ENCODE peak calls at places on chromosomes 7 and 10, in four cellular contexts. One of them, this sample, is unnamed.

GRCh38 chr7:45684910-45685618 is 110.9 kb downstream of the ADCY1 start:
- DNase-seq in IMR-90: no peak
- DNase-seq in H9: no peak
- DNase-seq in H1: no peak
- DNase-seq in this sample: no peak

GRCh38 chr10:35921866-35922265 is 279.8 kb upstream of the FZD8 start:
- DNase-seq in IMR-90: no peak
- DNase-seq in H9: no peak
- DNase-seq in H1: no peak
- DNase-seq in this sample: no peak

GRCh38 chr7:50685445-50686070 is 97.1 kb downstream of the GRB10 start:
- DNase-seq in IMR-90: no peak
- DNase-seq in H9: no peak
- DNase-seq in H1: no peak
- DNase-seq in this sample: no peak

GRCh38 chr7:157521061-157521731 is 184.4 kb downstream of the DNAJB6 start:
- DNase-seq in IMR-90: no peak
- DNase-seq in H9: peak; percentile 24
- DNase-seq in H1: no peak
- DNase-seq in this sample: no peak

GRCh38 chr10:110437761-110438341 is 59.9 kb upstream of the DUSP5 start:
- DNase-seq in IMR-90: no peak
- DNase-seq in H9: no peak
- DNase-seq in H1: no peak
- DNase-seq in this sample: no peak

GRCh38 chr7:151057989-151058765 is 480 bp upstream of the CDK5 start:
- DNase-seq in IMR-90: peak; percentile 100
- DNase-seq in H9: peak; percentile 100
- DNase-seq in H1: peak; percentile 99
- DNase-seq in this sample: peak; percentile 100

GRCh38 chr7:82044497-82045080 is 274.7 kb upstream of the HGF start:
- DNase-seq in IMR-90: peak; percentile 58
- DNase-seq in H9: no peak
- DNase-seq in H1: no peak
- DNase-seq in this sample: peak; percentile 38

GRCh38 chr10:125209591-125210373 is 49.4 kb upstream of the CTBP2 start:
- DNase-seq in IMR-90: peak; percentile 30
- DNase-seq in H9: no peak
- DNase-seq in H1: no peak
- DNase-seq in this sample: no peak

GRCh38 chr7:48171190-48171589 is at the start of gene ABCA13:
- DNase-seq in IMR-90: peak; percentile 43
- DNase-seq in H9: no peak
- DNase-seq in H1: no peak
- DNase-seq in this sample: no peak

GRCh38 chr10:102152545-102152890 is 329 bp downstream of the NOLC1 start:
- DNase-seq in IMR-90: peak; percentile 14
- DNase-seq in H9: no peak
- DNase-seq in H1: no peak
- DNase-seq in this sample: no peak

GRCh38 chr7:93115796-93116195 is 2.0 kb downstream of the SAMD9 start:
- DNase-seq in IMR-90: peak; percentile 75
- DNase-seq in H9: no peak
- DNase-seq in H1: no peak
- DNase-seq in this sample: no peak

GRCh38 chr10:27446091-27446918 is 57.8 kb upstream of the RAB18 start:
- DNase-seq in IMR-90: peak; percentile 47
- DNase-seq in H9: no peak
- DNase-seq in H1: no peak
- DNase-seq in this sample: peak; percentile 31

GRCh38 chr7:88115258-88116195 is 104.3 kb downstream of the SRI start:
- DNase-seq in IMR-90: no peak
- DNase-seq in H9: no peak
- DNase-seq in H1: no peak
- DNase-seq in this sample: no peak

GRCh38 chr10:22437620-22438588 is 92.6 kb downstream of the SPAG6 start:
- DNase-seq in IMR-90: peak; percentile 19
- DNase-seq in H9: no peak
- DNase-seq in H1: no peak
- DNase-seq in this sample: no peak

GRCh38 chr10:88586462-88586861 is at the start of gene LIPJ:
- DNase-seq in IMR-90: no peak
- DNase-seq in H9: no peak
- DNase-seq in H1: no peak
- DNase-seq in this sample: no peak

GRCh38 chr10:88582411-88582805 is 710 bp downstream of the RNLS start:
- DNase-seq in IMR-90: no peak
- DNase-seq in H9: no peak
- DNase-seq in H1: no peak
- DNase-seq in this sample: no peak

GRCh38 chr10:88582806-88583583 is at the start of gene RNLS:
- DNase-seq in IMR-90: peak; percentile 15
- DNase-seq in H9: peak; percentile 75
- DNase-seq in H1: peak; percentile 33
- DNase-seq in this sample: peak; percentile 78

GRCh38 chr10:88583584-88583957 is 453 bp upstream of the RNLS start:
- DNase-seq in IMR-90: no peak
- DNase-seq in H9: no peak
- DNase-seq in H1: no peak
- DNase-seq in this sample: no peak
- H4K8ac ChIP-seq in IMR-90: peak overlapping the region; percentile 97
- H4K8ac ChIP-seq in H9: no peak overlapping the region
- H4K8ac ChIP-seq in H1: no peak overlapping the region
- H4K8ac ChIP-seq in this sample: peak overlapping the region; percentile 41

GRCh38 chr10:113029055-113029440 is 79.0 kb downstream of the TCF7L2 start:
- DNase-seq in IMR-90: no peak
- DNase-seq in H9: no peak
- DNase-seq in H1: no peak
- DNase-seq in this sample: no peak
- H3K56ac ChIP-seq in IMR-90: no peak overlapping the region
- H3K56ac ChIP-seq in H9: no peak overlapping the region
- H3K56ac ChIP-seq in H1: no peak overlapping the region
- H3K56ac ChIP-seq in this sample: no peak overlapping the region

GRCh38 chr7:4642468-4643203 is 39.5 kb upstream of the FOXK1 start:
- DNase-seq in IMR-90: no peak
- DNase-seq in H9: no peak
- DNase-seq in H1: no peak
- DNase-seq in this sample: no peak
- H4K8ac ChIP-seq in IMR-90: peak overlapping the region; percentile 100
- H4K8ac ChIP-seq in H9: no peak overlapping the region
- H4K8ac ChIP-seq in H1: peak overlapping the region; percentile 96
- H4K8ac ChIP-seq in this sample: no peak overlapping the region

GRCh38 chr7:111091623-111092370 is 870 bp downstream of the LRRN3 start:
- DNase-seq in IMR-90: no peak
- DNase-seq in H9: no peak
- DNase-seq in H1: no peak
- DNase-seq in this sample: peak; percentile 40
- H3K56ac ChIP-seq in IMR-90: peak overlapping the region; percentile 18
- H3K56ac ChIP-seq in H9: no peak overlapping the region
- H3K56ac ChIP-seq in H1: no peak overlapping the region
- H3K56ac ChIP-seq in this sample: no peak overlapping the region

DNA sequence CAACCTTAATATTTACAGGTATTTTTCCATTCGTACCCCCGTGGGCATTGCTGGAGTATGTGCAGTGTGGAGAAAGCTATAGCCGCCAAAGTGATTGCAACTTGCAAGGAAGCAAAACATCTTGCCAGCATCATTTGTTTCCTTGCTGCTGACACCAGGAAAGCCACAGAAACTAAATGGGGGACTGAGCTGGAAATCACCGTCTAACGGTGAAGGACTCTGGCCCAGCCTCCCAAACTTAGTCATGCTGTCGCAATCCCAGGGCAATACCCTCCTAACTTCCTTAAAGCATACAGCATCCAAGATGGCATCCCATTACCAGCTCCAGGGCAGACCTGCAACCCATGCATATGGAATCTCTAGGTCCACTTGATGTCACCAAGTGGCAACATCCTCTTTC is 8.5 kb downstream of the CALN1 start:
- DNase-seq in IMR-90: no peak
- DNase-seq in H9: no peak
- DNase-seq in H1: no peak
- DNase-seq in this sample: no peak
- H4K8ac ChIP-seq in IMR-90: no peak overlapping the region
- H4K8ac ChIP-seq in H9: no peak overlapping the region
- H4K8ac ChIP-seq in H1: no peak overlapping the region
- H4K8ac ChIP-seq in this sample: no peak overlapping the region

GRCh38 chr10:50586740-50587088 is 37.0 kb downstream of the SGMS1 start:
- DNase-seq in IMR-90: no peak
- DNase-seq in H9: no peak
- DNase-seq in H1: no peak
- DNase-seq in this sample: no peak
- H3K56ac ChIP-seq in IMR-90: no peak overlapping the region
- H3K56ac ChIP-seq in H9: no peak overlapping the region
- H3K56ac ChIP-seq in H1: no peak overlapping the region
- H3K56ac ChIP-seq in this sample: no peak overlapping the region

GRCh38 chr7:23474829-23475578 is 4.7 kb upstream of the IGF2BP3 start:
- DNase-seq in IMR-90: no peak
- DNase-seq in H9: no peak
- DNase-seq in H1: no peak
- DNase-seq in this sample: no peak

GRCh38 chr7:23473848-23474097 is 3.5 kb upstream of the IGF2BP3 start:
- DNase-seq in IMR-90: no peak
- DNase-seq in H9: no peak
- DNase-seq in H1: no peak
- DNase-seq in this sample: peak; percentile 71

GRCh38 chr7:23475579-23475844 is 5.2 kb upstream of the IGF2BP3 start:
- DNase-seq in IMR-90: no peak
- DNase-seq in H9: no peak
- DNase-seq in H1: no peak
- DNase-seq in this sample: no peak

GRCh38 chr7:23472974-23473847 is 2.9 kb upstream of the IGF2BP3 start:
- DNase-seq in IMR-90: no peak
- DNase-seq in H9: no peak
- DNase-seq in H1: no peak
- DNase-seq in this sample: no peak

GRCh38 chr7:23474098-23474828 is 4.0 kb upstream of the IGF2BP3 start:
- DNase-seq in IMR-90: peak; percentile 95
- DNase-seq in H9: peak; percentile 98
- DNase-seq in H1: peak; percentile 94
- DNase-seq in this sample: peak; percentile 100
- H4K8ac ChIP-seq in IMR-90: peak overlapping the region; percentile 75
- H4K8ac ChIP-seq in H9: no peak overlapping the region
- H4K8ac ChIP-seq in H1: peak overlapping the region; percentile 100
- H4K8ac ChIP-seq in this sample: peak overlapping the region; percentile 3

GRCh38 chr7:142523821-142524460 is 225.3 kb upstream of the PRSS1 start:
- DNase-seq in IMR-90: no peak
- DNase-seq in H9: no peak
- DNase-seq in H1: no peak
- DNase-seq in this sample: no peak
- H3K56ac ChIP-seq in IMR-90: no peak overlapping the region
- H3K56ac ChIP-seq in H9: no peak overlapping the region
- H3K56ac ChIP-seq in H1: no peak overlapping the region
- H3K56ac ChIP-seq in this sample: no peak overlapping the region